ENCODE peak calls at places on chromosomes 11 and 22, in five cellular contexts. One of them, this sample, is unnamed.

GRCh38 chr11:134069426-134069921 is 602 bp downstream of the JAM3 start:
- DNase-seq in mesendoderm: peak
- DNase-seq in fibroblast of lung: no peak
- DNase-seq in IMR-90: peak
- DNase-seq in astrocyte: no peak
- DNase-seq in this sample: peak

GRCh38 chr11:114354076-114354475 is 46.2 kb downstream of the C11orf71 start:
- DNase-seq in mesendoderm: peak
- DNase-seq in IMR-90: peak
- DNase-seq in fibroblast of lung: peak
- DNase-seq in astrocyte: peak
- DNase-seq in this sample: no peak

GRCh38 chr11:5596611-5597201 is at the start of gene TRIM6:
- DNase-seq in astrocyte: peak
- DNase-seq in fibroblast of lung: peak
- DNase-seq in IMR-90: peak
- DNase-seq in mesendoderm: peak
- DNase-seq in this sample: peak

GRCh38 chr11:17506942-17507341 is 30.3 kb upstream of the ABCC8 start:
- DNase-seq in astrocyte: no peak
- DNase-seq in mesendoderm: no peak
- DNase-seq in IMR-90: no peak
- DNase-seq in fibroblast of lung: no peak
- DNase-seq in this sample: no peak

GRCh38 chr11:120807414-120808150 is 216.3 kb upstream of the TBCEL start:
- DNase-seq in IMR-90: peak
- DNase-seq in astrocyte: peak
- DNase-seq in fibroblast of lung: peak
- DNase-seq in mesendoderm: peak
- DNase-seq in this sample: peak

GRCh38 chr11:40722179-40722795 is 737.2 kb downstream of the LRRC4C start:
- DNase-seq in astrocyte: peak
- DNase-seq in IMR-90: peak
- DNase-seq in fibroblast of lung: peak
- DNase-seq in mesendoderm: peak
- DNase-seq in this sample: peak

GRCh38 chr11:55811067-55811466 is at the start of gene OR5L1:
- DNase-seq in astrocyte: no peak
- DNase-seq in mesendoderm: no peak
- DNase-seq in fibroblast of lung: no peak
- DNase-seq in IMR-90: no peak
- DNase-seq in this sample: no peak

GRCh38 chr22:37241351-37242142 is 2.5 kb downstream of the RAC2 start:
- DNase-seq in IMR-90: no peak
- DNase-seq in mesendoderm: no peak
- DNase-seq in fibroblast of lung: no peak
- DNase-seq in astrocyte: no peak
- DNase-seq in this sample: peak

GRCh38 chr11:68032997-68033707 is 2.7 kb downstream of the NDUFS8 start:
- DNase-seq in mesendoderm: no peak
- DNase-seq in IMR-90: no peak
- DNase-seq in astrocyte: no peak
- DNase-seq in fibroblast of lung: no peak
- DNase-seq in this sample: no peak

GRCh38 chr11:23570828-23571227 is 710.6 kb upstream of the CCDC179 start:
- DNase-seq in astrocyte: peak
- DNase-seq in fibroblast of lung: peak
- DNase-seq in IMR-90: peak
- DNase-seq in mesendoderm: no peak
- DNase-seq in this sample: no peak

GRCh38 chr11:2569731-2570210 is 125.0 kb downstream of the KCNQ1 start:
- DNase-seq in IMR-90: no peak
- DNase-seq in astrocyte: no peak
- DNase-seq in mesendoderm: no peak
- DNase-seq in fibroblast of lung: no peak
- DNase-seq in this sample: peak

GRCh38 chr22:19291580-19292261 is at the start of gene CLTCL1:
- DNase-seq in mesendoderm: peak
- DNase-seq in IMR-90: peak
- DNase-seq in astrocyte: peak
- DNase-seq in fibroblast of lung: peak
- DNase-seq in this sample: peak

GRCh38 chr11:43969543-43969942 is 27.1 kb downstream of the C11orf96 start:
- DNase-seq in astrocyte: no peak
- DNase-seq in IMR-90: no peak
- DNase-seq in fibroblast of lung: no peak
- DNase-seq in mesendoderm: no peak
- DNase-seq in this sample: no peak

GRCh38 chr11:106495046-106495445 is 417.6 kb downstream of the AASDHPPT start:
- DNase-seq in fibroblast of lung: peak
- DNase-seq in astrocyte: peak
- DNase-seq in mesendoderm: no peak
- DNase-seq in IMR-90: peak
- DNase-seq in this sample: no peak

GRCh38 chr11:110935018-110935640 is 222.9 kb upstream of the ARHGAP20 start:
- DNase-seq in mesendoderm: no peak
- DNase-seq in IMR-90: no peak
- DNase-seq in fibroblast of lung: no peak
- DNase-seq in astrocyte: no peak
- DNase-seq in this sample: no peak

GRCh38 chr22:38963872-38964271 is 6.5 kb downstream of the APOBEC3A start:
- DNase-seq in IMR-90: no peak
- DNase-seq in mesendoderm: no peak
- DNase-seq in astrocyte: no peak
- DNase-seq in fibroblast of lung: no peak
- DNase-seq in this sample: no peak

GRCh38 chr11:66981976-66982578 is 7.0 kb downstream of the C11orf86 start:
- DNase-seq in fibroblast of lung: peak
- DNase-seq in astrocyte: peak
- DNase-seq in mesendoderm: no peak
- DNase-seq in IMR-90: peak
- DNase-seq in this sample: no peak

GRCh38 chr11:63919267-63920125 is 2.5 kb upstream of the RCOR2 start:
- DNase-seq in fibroblast of lung: peak
- DNase-seq in mesendoderm: peak
- DNase-seq in IMR-90: no peak
- DNase-seq in astrocyte: no peak
- DNase-seq in this sample: peak

GRCh38 chr11:11391796-11392195 is 38.7 kb upstream of the CSNK2A3 start:
- DNase-seq in fibroblast of lung: peak
- DNase-seq in astrocyte: peak
- DNase-seq in IMR-90: peak
- DNase-seq in mesendoderm: no peak
- DNase-seq in this sample: no peak

GRCh38 chr11:128653828-128654231 is 40.0 kb upstream of the FLI1 start:
- DNase-seq in IMR-90: peak
- DNase-seq in mesendoderm: peak
- DNase-seq in astrocyte: peak
- DNase-seq in fibroblast of lung: no peak
- DNase-seq in this sample: peak

GRCh38 chr22:19701420-19702145 is 12.7 kb upstream of the SEPTIN5 start:
- DNase-seq in fibroblast of lung: no peak
- DNase-seq in astrocyte: no peak
- DNase-seq in IMR-90: no peak
- DNase-seq in mesendoderm: no peak
- DNase-seq in this sample: peak

GRCh38 chr22:36759481-36760159 is 16.3 kb downstream of the IFT27 start:
- DNase-seq in IMR-90: no peak
- DNase-seq in astrocyte: no peak
- DNase-seq in fibroblast of lung: no peak
- DNase-seq in mesendoderm: no peak
- DNase-seq in this sample: peak

GRCh38 chr11:95586681-95587080 is 202.9 kb downstream of the FAM76B start:
- DNase-seq in IMR-90: no peak
- DNase-seq in astrocyte: no peak
- DNase-seq in fibroblast of lung: no peak
- DNase-seq in mesendoderm: peak
- DNase-seq in this sample: no peak

DNA sequence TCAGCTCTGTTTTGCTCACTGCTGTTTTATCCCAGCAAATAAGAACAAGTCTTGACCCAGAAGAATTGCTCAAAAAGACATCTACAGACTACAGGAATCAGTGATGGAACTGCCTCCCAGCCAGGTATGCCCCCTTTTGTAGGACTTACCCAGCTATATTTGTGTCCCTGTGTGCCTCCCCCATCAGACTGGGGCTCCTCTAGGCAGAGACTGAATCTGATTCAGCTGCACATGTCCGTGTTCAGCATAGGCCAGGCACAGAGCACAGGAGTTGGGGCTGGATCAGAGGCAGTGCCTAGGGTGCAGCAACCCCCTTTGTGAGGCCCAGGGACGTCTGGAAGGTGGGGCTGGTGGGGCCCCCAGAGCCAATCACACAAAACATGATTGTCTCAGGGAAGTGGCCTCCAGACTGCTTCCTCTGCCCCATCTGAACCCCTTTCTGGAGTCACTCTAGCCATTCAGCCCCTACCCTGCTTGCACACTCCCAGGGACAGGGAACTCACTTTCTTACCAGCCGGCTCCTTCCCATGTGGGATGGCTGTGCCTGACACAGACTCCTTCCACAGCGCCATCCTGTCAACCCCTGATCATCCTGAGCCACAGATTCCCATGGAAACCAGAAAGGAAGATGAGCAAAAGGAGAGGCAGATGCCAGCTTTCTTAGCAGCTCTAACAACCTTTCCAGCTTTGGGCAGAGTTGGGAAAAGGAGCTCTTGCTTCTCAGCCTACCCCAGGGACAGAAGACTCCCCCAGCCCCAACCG is 24.8 kb downstream of the PDE2A start:
- DNase-seq in fibroblast of lung: no peak
- DNase-seq in IMR-90: no peak
- DNase-seq in mesendoderm: no peak
- DNase-seq in astrocyte: no peak
- DNase-seq in this sample: no peak
- H3K4me3 ChIP-seq in fibroblast of lung: no peak
- H3K4me3 ChIP-seq in IMR-90: no peak
- H3K4me3 ChIP-seq in mesendoderm: no peak
- H3K4me3 ChIP-seq in astrocyte: no peak
- H3K4me3 ChIP-seq in this sample: no peak

GRCh38 chr22:17761145-17761488 is 13.2 kb downstream of the BID start:
- DNase-seq in mesendoderm: no peak
- DNase-seq in astrocyte: no peak
- DNase-seq in fibroblast of lung: no peak
- DNase-seq in IMR-90: no peak
- DNase-seq in this sample: no peak
- H3K9ac ChIP-seq in mesendoderm: no peak
- H3K9ac ChIP-seq in astrocyte: no peak
- H3K9ac ChIP-seq in fibroblast of lung: no peak
- H3K9ac ChIP-seq in IMR-90: no peak
- H3K9ac ChIP-seq in this sample: no peak

GRCh38 chr11:34855021-34855753 is 61.0 kb downstream of the APIP start:
- DNase-seq in IMR-90: no peak
- DNase-seq in astrocyte: no peak
- DNase-seq in fibroblast of lung: no peak
- DNase-seq in mesendoderm: no peak
- DNase-seq in this sample: peak
- H3K27ac ChIP-seq in IMR-90: no peak
- H3K27ac ChIP-seq in astrocyte: no peak
- H3K27ac ChIP-seq in fibroblast of lung: no peak
- H3K27ac ChIP-seq in mesendoderm: no peak
- H3K27ac ChIP-seq in this sample: no peak

DNA sequence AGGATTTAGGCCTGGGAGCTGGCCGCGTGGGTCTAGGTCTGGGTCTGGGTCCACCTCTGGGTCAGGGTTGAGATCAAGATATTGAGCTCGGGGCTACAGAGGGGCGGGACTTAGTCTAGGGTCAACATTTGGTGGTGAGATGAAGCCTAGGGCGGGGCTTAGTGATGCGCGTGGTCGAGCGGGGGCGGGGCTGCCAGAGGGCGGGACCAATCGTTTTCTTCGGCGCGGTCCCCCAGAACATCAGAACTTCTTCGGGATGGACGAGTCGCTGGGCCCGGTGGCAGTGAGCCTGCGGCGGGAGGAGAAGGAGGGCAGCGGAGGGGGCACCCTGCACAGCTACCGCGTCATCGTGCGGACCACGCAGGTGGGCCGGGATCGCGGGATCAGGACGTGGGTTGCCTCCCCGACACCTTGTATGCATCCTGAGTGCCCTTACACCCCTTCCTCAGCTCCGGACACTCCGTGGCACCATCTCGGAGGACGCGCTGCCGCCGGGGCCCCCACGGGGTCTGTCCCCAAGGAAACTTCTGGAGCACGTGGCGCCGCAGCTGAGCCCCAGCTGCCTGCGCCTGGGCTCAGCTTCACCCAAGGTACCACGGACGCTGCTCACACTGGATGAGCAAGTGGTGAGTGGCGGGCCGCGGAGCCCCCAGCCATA is 4.2 kb downstream of the SIPA1 start:
- DNase-seq in mesendoderm: peak
- DNase-seq in fibroblast of lung: no peak
- DNase-seq in IMR-90: no peak
- DNase-seq in astrocyte: no peak
- DNase-seq in this sample: peak
- H3K4me3 ChIP-seq in mesendoderm: peak
- H3K4me3 ChIP-seq in fibroblast of lung: no peak
- H3K4me3 ChIP-seq in IMR-90: no peak
- H3K4me3 ChIP-seq in astrocyte: no peak
- H3K4me3 ChIP-seq in this sample: no peak

GRCh38 chr22:30396871-30397655 is at the start of gene SEC14L2:
- DNase-seq in astrocyte: no peak
- DNase-seq in IMR-90: peak
- DNase-seq in fibroblast of lung: peak
- DNase-seq in mesendoderm: peak
- DNase-seq in this sample: peak
- H3K9ac ChIP-seq in astrocyte: peak
- H3K9ac ChIP-seq in IMR-90: peak
- H3K9ac ChIP-seq in fibroblast of lung: peak
- H3K9ac ChIP-seq in mesendoderm: peak
- H3K9ac ChIP-seq in this sample: peak